ENCODE peak calls at places on chromosomes 5 and 9, in four cellular contexts. T is osteocyte, V is sigmoid colon, H is tibial artery. S is an unnamed sample.

GRCh38 chr9:98401140-98402025 is 145.9 kb upstream of the TBC1D2 start:
- DNase-seq in V (no peak), H (peak; percentile 17), T (no peak), S (no peak)

GRCh38 chr5:141878186-141878770 is at the start of gene PCDH1:
- DNase-seq in H (peak; percentile 69), V (no peak), T (no peak), S (no peak)

GRCh38 chr9:2824054-2824453 is 19.8 kb downstream of the PUM3 start:
- DNase-seq in V (no peak), H (no peak), T (no peak), S (no peak)

GRCh38 chr9:137194388-137194787 is 5.9 kb downstream of the SSNA1 start:
- DNase-seq in V (no peak), H (no peak), T (no peak), S (no peak)

GRCh38 chr9:135247174-135247930 is 159.9 kb downstream of the OLFM1 start:
- DNase-seq in H (no peak), V (peak; percentile 61), T (no peak), S (no peak)

GRCh38 chr9:115202960-115203751 is 85.2 kb upstream of the TNC start:
- DNase-seq in V (peak; percentile 88), T (no peak), H (no peak), S (no peak)

GRCh38 chr5:141356133-141356532 is 1.3 kb downstream of the PCDHGA4 start:
- DNase-seq in H (no peak), T (no peak), V (no peak), S (no peak)

GRCh38 chr9:38337095-38337494 is 55.4 kb upstream of the ALDH1B1 start:
- DNase-seq in V (no peak), H (no peak), T (peak; percentile 10), S (no peak)

GRCh38 chr9:127924736-127925444 is 5.7 kb downstream of the PIP5KL1 start:
- DNase-seq in H (no peak), V (no peak), T (no peak), S (no peak)

GRCh38 chr5:43619911-43620310 is 16.9 kb downstream of the NNT start:
- DNase-seq in T (no peak), V (no peak), H (no peak), S (no peak)

GRCh38 chr5:66538531-66538930 is 57.7 kb upstream of the MAST4 start:
- DNase-seq in H (no peak), V (no peak), T (no peak), S (no peak)

GRCh38 chr5:109585012-109585599 is 104.6 kb upstream of the MAN2A1 start:
- DNase-seq in H (no peak), V (no peak), T (no peak), S (no peak)

GRCh38 chr9:93114169-93114983 is 18.4 kb downstream of the CARD19 start:
- DNase-seq in T (no peak), H (peak; percentile 64), V (peak; percentile 66), S (no peak)

GRCh38 chr9:37943329-37944265 is 39.7 kb upstream of the SLC25A51 start:
- DNase-seq in V (no peak), T (no peak), H (no peak), S (no peak)

GRCh38 chr5:111697881-111698757 is 58.9 kb downstream of the NREP start:
- DNase-seq in H (no peak), T (no peak), V (no peak), S (no peak)

GRCh38 chr5:9721161-9721560 is 91.0 kb upstream of the TAS2R1 start:
- DNase-seq in H (no peak), V (no peak), T (no peak), S (no peak)

GRCh38 chr5:82594097-82594496 is 315.9 kb upstream of the RPS23 start:
- DNase-seq in T (no peak), H (no peak), V (no peak), S (no peak)

GRCh38 chr5:180046656-180047055 is 24.9 kb downstream of the RNF130 start:
- DNase-seq in V (no peak), H (no peak), T (no peak), S (no peak)

GRCh38 chr5:117454716-117455212 is 880.1 kb upstream of the SEMA6A start:
- DNase-seq in T (no peak), H (peak; percentile 70), V (no peak), S (no peak)

GRCh38 chr5:144832416-144832815 is 661.7 kb downstream of the KCTD16 start:
- DNase-seq in T (no peak), H (no peak), V (no peak), S (no peak)

GRCh38 chr9:125889524-125890473 is 142.6 kb downstream of the PBX3 start:
- DNase-seq in V (peak; percentile 61), H (no peak), T (peak; percentile 84), S (no peak)

GRCh38 chr5:135081240-135081639 is 47.2 kb upstream of the PITX1 start:
- DNase-seq in T (no peak), V (no peak), H (no peak), S (no peak)

GRCh38 chr5:151685749-151686672 is 704 bp downstream of the SPARC start:
- DNase-seq in V (no peak), H (no peak), T (no peak), S (no peak)

GRCh38 chr5:154359222-154359583 is 86.6 kb upstream of the SAP30L start:
- DNase-seq in V (peak; percentile 53), T (no peak), H (no peak), S (no peak)

GRCh38 chr9:133403766-133404439 is 13.9 kb downstream of the REXO4 start:
- DNase-seq in V (no peak), T (no peak), H (no peak), S (no peak)

GRCh38 chr9:126618200-126618589 is 4.5 kb downstream of the LMX1B start:
- DNase-seq in H (no peak), T (no peak), V (no peak), S (no peak)

GRCh38 chr5:122498163-122498562 is 186.1 kb downstream of the SNCAIP start:
- DNase-seq in T (no peak), H (no peak), V (no peak), S (no peak)

GRCh38 chr9:128724744-128725211 is 851 bp upstream of the ZDHHC12 start:
- DNase-seq in H (peak; percentile 85), T (no peak), V (peak; percentile 89), S (no peak)

GRCh38 chr5:58544195-58544594 is 38.7 kb upstream of the RAB3C start:
- DNase-seq in T (no peak), V (no peak), H (no peak), S (no peak)

GRCh38 chr9:126609191-126609590 is 4.5 kb upstream of the LMX1B start:
- DNase-seq in T (no peak), H (no peak), V (peak; percentile 40), S (no peak)

GRCh38 chr5:43973908-43974307 is 370.9 kb downstream of the NNT start:
- DNase-seq in H (no peak), V (no peak), T (no peak), S (no peak)

GRCh38 chr5:2902742-2903297 is 151.3 kb upstream of the IRX2 start:
- DNase-seq in T (peak; percentile 60), V (no peak), H (peak; percentile 28), S (no peak)

GRCh38 chr5:113038714-113039113 is 62.1 kb downstream of the DCP2 start:
- DNase-seq in V (no peak), H (no peak), T (peak; percentile 78), S (no peak)

S was measured in SK-N-MC.